ENCODE peak calls at places on chromosome 16, in four cellular contexts. One of them, this sample, is unnamed. For H3K36me3, the result is how much of the 10 kb centered on the place peaks cover.

GRCh38 chr16:22638393-22639206 is 127.9 kb downstream of the NPIPB5 start:
- DNase-seq in keratinocyte: peak
- DNase-seq in GM23338: no peak
- DNase-seq in endothelial cell of umbilical vein: no peak
- DNase-seq in this sample: peak

GRCh38 chr16:66849021-66849420 is 4.8 kb downstream of the CA7 start:
- DNase-seq in GM23338: no peak
- DNase-seq in keratinocyte: no peak
- DNase-seq in endothelial cell of umbilical vein: no peak
- DNase-seq in this sample: no peak

GRCh38 chr16:76574651-76575050 is 297.4 kb downstream of the CNTNAP4 start:
- DNase-seq in endothelial cell of umbilical vein: no peak
- DNase-seq in GM23338: no peak
- DNase-seq in keratinocyte: no peak
- DNase-seq in this sample: no peak

GRCh38 chr16:78416400-78416799 is 316.9 kb downstream of the WWOX start:
- DNase-seq in keratinocyte: no peak
- DNase-seq in endothelial cell of umbilical vein: no peak
- DNase-seq in GM23338: no peak
- DNase-seq in this sample: no peak

GRCh38 chr16:65069090-65069489 is 52.8 kb downstream of the CDH11 start:
- DNase-seq in GM23338: no peak
- DNase-seq in endothelial cell of umbilical vein: peak
- DNase-seq in keratinocyte: no peak
- DNase-seq in this sample: no peak

GRCh38 chr16:268141-269053 is 7.3 kb downstream of the RGS11 start:
- DNase-seq in GM23338: no peak
- DNase-seq in endothelial cell of umbilical vein: no peak
- DNase-seq in keratinocyte: no peak
- DNase-seq in this sample: no peak

GRCh38 chr16:81469710-81470481 is 25.3 kb downstream of the CMIP start:
- DNase-seq in GM23338: no peak
- DNase-seq in keratinocyte: no peak
- DNase-seq in endothelial cell of umbilical vein: no peak
- DNase-seq in this sample: no peak

GRCh38 chr16:4972938-4973587 is 14.9 kb downstream of the SEC14L5 start:
- DNase-seq in keratinocyte: no peak
- DNase-seq in endothelial cell of umbilical vein: no peak
- DNase-seq in GM23338: no peak
- DNase-seq in this sample: no peak

GRCh38 chr16:62548095-62548494 is 511.9 kb upstream of the CDH8 start:
- DNase-seq in GM23338: peak
- DNase-seq in endothelial cell of umbilical vein: no peak
- DNase-seq in keratinocyte: no peak
- DNase-seq in this sample: no peak

GRCh38 chr16:11035096-11035495 is 90.7 kb downstream of the CLEC16A start:
- DNase-seq in endothelial cell of umbilical vein: no peak
- DNase-seq in keratinocyte: no peak
- DNase-seq in GM23338: no peak
- DNase-seq in this sample: no peak

GRCh38 chr16:27242868-27243590 is 25.5 kb downstream of the NSMCE1 start:
- DNase-seq in endothelial cell of umbilical vein: peak
- DNase-seq in GM23338: peak
- DNase-seq in keratinocyte: no peak
- DNase-seq in this sample: peak

GRCh38 chr16:84024854-84025253 is 17.7 kb downstream of the SLC38A8 start:
- DNase-seq in keratinocyte: no peak
- DNase-seq in endothelial cell of umbilical vein: peak
- DNase-seq in GM23338: no peak
- DNase-seq in this sample: no peak

GRCh38 chr16:77594057-77594456 is 128.3 kb upstream of the NUDT7 start:
- DNase-seq in endothelial cell of umbilical vein: peak
- DNase-seq in GM23338: no peak
- DNase-seq in keratinocyte: no peak
- DNase-seq in this sample: no peak

GRCh38 chr16:74984194-74984669 is 691 bp downstream of the WDR59 start:
- DNase-seq in GM23338: no peak
- DNase-seq in keratinocyte: no peak
- DNase-seq in endothelial cell of umbilical vein: peak
- DNase-seq in this sample: no peak

GRCh38 chr16:59339871-59340270 is 605.8 kb upstream of the GOT2 start:
- DNase-seq in GM23338: peak
- DNase-seq in endothelial cell of umbilical vein: no peak
- DNase-seq in keratinocyte: no peak
- DNase-seq in this sample: no peak

GRCh38 chr16:84761448-84762368 is 58.1 kb upstream of the CRISPLD2 start:
- DNase-seq in endothelial cell of umbilical vein: no peak
- DNase-seq in GM23338: no peak
- DNase-seq in keratinocyte: no peak
- DNase-seq in this sample: no peak

GRCh38 chr16:13307255-13307654 is 405.9 kb downstream of the SHISA9 start:
- DNase-seq in keratinocyte: peak
- DNase-seq in GM23338: no peak
- DNase-seq in endothelial cell of umbilical vein: no peak
- DNase-seq in this sample: peak

GRCh38 chr16:3187798-3188674 is at the start of gene OR1F1:
- DNase-seq in keratinocyte: no peak
- DNase-seq in endothelial cell of umbilical vein: no peak
- DNase-seq in GM23338: peak
- DNase-seq in this sample: peak

GRCh38 chr16:75868636-75869389 is 142.5 kb upstream of the CPHXL start:
- DNase-seq in endothelial cell of umbilical vein: no peak
- DNase-seq in GM23338: no peak
- DNase-seq in keratinocyte: no peak
- DNase-seq in this sample: no peak

GRCh38 chr16:65312795-65313194 is 190.9 kb upstream of the CDH11 start:
- DNase-seq in GM23338: no peak
- DNase-seq in keratinocyte: no peak
- DNase-seq in endothelial cell of umbilical vein: no peak
- DNase-seq in this sample: no peak

GRCh38 chr16:87334611-87335305 is 17.6 kb upstream of the C16orf95 start:
- DNase-seq in endothelial cell of umbilical vein: no peak
- DNase-seq in GM23338: no peak
- DNase-seq in keratinocyte: no peak
- DNase-seq in this sample: no peak

GRCh38 chr16:23948949-23949392 is 113.2 kb downstream of the PRKCB start:
- DNase-seq in keratinocyte: no peak
- DNase-seq in GM23338: no peak
- DNase-seq in endothelial cell of umbilical vein: no peak
- DNase-seq in this sample: no peak

GRCh38 chr16:57536306-57537193 is at the start of gene CCDC102A:
- DNase-seq in endothelial cell of umbilical vein: peak
- DNase-seq in keratinocyte: no peak
- DNase-seq in GM23338: peak
- DNase-seq in this sample: no peak

GRCh38 chr16:78297066-78297666 is 197.7 kb downstream of the WWOX start:
- DNase-seq in GM23338: no peak
- DNase-seq in endothelial cell of umbilical vein: no peak
- DNase-seq in keratinocyte: no peak
- DNase-seq in this sample: no peak

GRCh38 chr16:25198021-25198420 is 18.7 kb upstream of the AQP8 start:
- DNase-seq in GM23338: no peak
- DNase-seq in keratinocyte: peak
- DNase-seq in endothelial cell of umbilical vein: no peak
- DNase-seq in this sample: no peak

GRCh38 chr16:65490296-65490695 is 368.4 kb upstream of the CDH11 start:
- DNase-seq in endothelial cell of umbilical vein: no peak
- DNase-seq in GM23338: no peak
- DNase-seq in keratinocyte: no peak
- DNase-seq in this sample: no peak

GRCh38 chr16:85963746-85964370 is 64.9 kb downstream of the IRF8 start:
- DNase-seq in keratinocyte: no peak
- DNase-seq in endothelial cell of umbilical vein: no peak
- DNase-seq in GM23338: no peak
- DNase-seq in this sample: no peak

GRCh38 chr16:58399718-58400633 is 7.7 kb downstream of the GINS3 start:
- DNase-seq in endothelial cell of umbilical vein: no peak
- DNase-seq in GM23338: no peak
- DNase-seq in keratinocyte: no peak
- DNase-seq in this sample: no peak

GRCh38 chr16:11735801-11736200 is 6.9 kb downstream of the TXNDC11 start:
- DNase-seq in keratinocyte: no peak
- DNase-seq in GM23338: no peak
- DNase-seq in endothelial cell of umbilical vein: no peak
- DNase-seq in this sample: no peak

GRCh38 chr16:57642368-57643135 is 14.1 kb downstream of the ADGRG1 start:
- DNase-seq in GM23338: no peak
- DNase-seq in keratinocyte: no peak
- DNase-seq in endothelial cell of umbilical vein: no peak
- DNase-seq in this sample: peak

GRCh38 chr16:4511441-4512082 is 27.0 kb downstream of the CDIP1 start:
- DNase-seq in keratinocyte: no peak
- DNase-seq in GM23338: peak
- DNase-seq in endothelial cell of umbilical vein: peak
- DNase-seq in this sample: peak

GRCh38 chr16:9311303-9311954 is 220.0 kb downstream of the HAPSTR1 start:
- DNase-seq in keratinocyte: no peak
- DNase-seq in endothelial cell of umbilical vein: no peak
- DNase-seq in GM23338: peak
- DNase-seq in this sample: no peak

GRCh38 chr16:16014329-16015224 is 65.2 kb downstream of the ABCC1 start:
- DNase-seq in endothelial cell of umbilical vein: peak
- DNase-seq in GM23338: no peak
- DNase-seq in keratinocyte: no peak
- DNase-seq in this sample: peak

GRCh38 chr16:72099377-72099818 is 5.8 kb downstream of the DHX38 start:
- DNase-seq in GM23338: peak
- DNase-seq in endothelial cell of umbilical vein: peak
- DNase-seq in keratinocyte: no peak
- DNase-seq in this sample: peak

GRCh38 chr16:86231321-86231995 is 278.9 kb upstream of the FOXF1 start:
- DNase-seq in endothelial cell of umbilical vein: no peak
- DNase-seq in GM23338: no peak
- DNase-seq in keratinocyte: no peak
- DNase-seq in this sample: no peak

GRCh38 chr16:60346256-60346655 is 1612.1 kb upstream of the GOT2 start:
- DNase-seq in GM23338: no peak
- DNase-seq in endothelial cell of umbilical vein: no peak
- DNase-seq in keratinocyte: no peak
- DNase-seq in this sample: no peak

GRCh38 chr16:65068151-65068740 is 53.6 kb downstream of the CDH11 start:
- DNase-seq in endothelial cell of umbilical vein: no peak
- DNase-seq in keratinocyte: no peak
- DNase-seq in GM23338: peak
- DNase-seq in this sample: no peak

GRCh38 chr16:48295493-48296281 is 48.3 kb upstream of the ABCC11 start:
- DNase-seq in endothelial cell of umbilical vein: no peak
- DNase-seq in GM23338: no peak
- DNase-seq in keratinocyte: no peak
- DNase-seq in this sample: no peak

DNA sequence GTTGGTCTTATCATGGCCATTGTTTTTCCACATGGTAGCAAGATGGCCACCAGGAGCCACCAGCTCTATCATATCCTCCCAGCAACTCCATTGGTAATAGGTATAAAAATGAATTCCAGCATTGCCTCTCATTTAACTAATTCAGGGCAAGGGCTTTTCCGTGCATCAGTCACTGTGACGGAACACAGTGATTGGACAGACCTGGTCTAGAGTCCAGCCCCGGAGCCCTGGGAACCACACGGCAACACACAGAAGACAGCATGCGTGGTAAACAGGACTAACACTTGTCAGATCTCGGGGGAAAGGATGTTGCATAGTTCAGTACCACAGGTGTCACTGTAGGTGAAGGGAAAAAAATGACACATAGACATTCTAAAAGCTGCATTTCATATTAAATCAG is 638.0 kb upstream of the RBFOX1 start:
- DNase-seq in keratinocyte: no peak
- DNase-seq in GM23338: no peak
- DNase-seq in endothelial cell of umbilical vein: no peak
- DNase-seq in this sample: no peak
- H3K4me3 ChIP-seq in keratinocyte: no peak
- H3K4me3 ChIP-seq in GM23338: no peak
- H3K4me3 ChIP-seq in endothelial cell of umbilical vein: no peak
- H3K4me3 ChIP-seq in this sample: no peak

GRCh38 chr16:51388516-51388951 is 237.5 kb upstream of the SALL1 start:
- DNase-seq in GM23338: no peak
- DNase-seq in keratinocyte: no peak
- DNase-seq in endothelial cell of umbilical vein: no peak
- DNase-seq in this sample: no peak
- H3K4me2 ChIP-seq in GM23338: no peak
- H3K4me2 ChIP-seq in keratinocyte: no peak
- H3K4me2 ChIP-seq in endothelial cell of umbilical vein: no peak
- H3K4me2 ChIP-seq in this sample: no peak

DNA sequence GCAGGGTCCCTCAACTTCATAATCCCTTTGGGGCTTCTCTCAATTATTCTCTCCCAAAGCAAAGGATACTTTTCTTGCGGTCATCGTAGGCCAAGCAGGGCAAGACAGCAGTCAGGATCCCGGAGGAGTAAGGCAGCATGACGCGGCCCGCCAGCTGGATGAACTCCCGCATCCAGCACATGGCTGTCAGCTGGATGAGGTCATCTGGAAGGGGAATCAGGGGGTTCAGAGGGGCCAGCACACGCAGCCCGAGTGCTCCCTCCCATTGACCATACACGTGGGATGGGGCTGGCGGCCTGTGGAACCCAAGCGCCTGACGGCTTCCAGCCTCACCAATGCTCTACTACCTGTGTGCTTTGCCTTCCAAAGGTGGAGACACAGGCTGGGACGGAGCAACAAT is 19.2 kb downstream of the VAC14 start:
- DNase-seq in endothelial cell of umbilical vein: no peak
- DNase-seq in keratinocyte: no peak
- DNase-seq in GM23338: no peak
- DNase-seq in this sample: no peak
- H3K36me3 ChIP-seq in endothelial cell of umbilical vein: under half
- H3K36me3 ChIP-seq in keratinocyte: under half
- H3K36me3 ChIP-seq in GM23338: under half
- H3K36me3 ChIP-seq in this sample: under half

DNA sequence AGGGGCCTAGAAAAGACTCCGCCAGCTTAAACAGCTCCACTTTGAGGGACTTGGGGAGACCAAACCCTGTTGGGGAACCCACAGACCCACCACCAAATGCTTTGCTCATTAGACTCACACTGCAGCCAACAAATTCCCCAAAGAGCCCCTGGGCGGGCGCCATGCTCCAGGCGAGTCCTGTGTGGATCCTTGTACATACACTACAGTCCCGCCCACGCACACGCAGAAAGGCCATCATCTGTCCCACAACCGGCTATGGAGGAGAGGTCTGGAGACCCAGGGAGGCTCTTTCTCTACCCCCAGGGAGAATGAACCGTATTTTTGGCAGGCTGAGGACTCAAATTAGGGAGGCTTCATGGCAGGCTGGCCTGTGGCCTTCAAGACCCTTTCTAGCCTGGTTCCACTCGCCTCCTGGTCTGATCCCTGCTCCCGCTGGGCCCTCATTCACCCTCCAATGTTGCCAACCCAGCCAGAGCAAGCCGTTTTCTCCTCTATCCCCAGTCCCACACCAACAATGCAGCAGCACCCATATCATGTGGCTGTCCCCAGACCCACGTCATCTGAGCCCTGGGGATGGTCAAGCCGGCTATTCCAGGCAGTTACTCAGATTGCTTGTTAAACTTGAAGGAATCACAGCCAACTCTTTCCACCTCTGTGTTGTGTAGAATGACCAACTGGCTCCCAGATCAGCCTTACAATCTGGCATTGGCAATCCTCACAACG is 27.2 kb downstream of the ZNF423 start:
- DNase-seq in GM23338: no peak
- DNase-seq in endothelial cell of umbilical vein: no peak
- DNase-seq in keratinocyte: no peak
- DNase-seq in this sample: no peak
- H3K4me3 ChIP-seq in GM23338: no peak
- H3K4me3 ChIP-seq in endothelial cell of umbilical vein: no peak
- H3K4me3 ChIP-seq in keratinocyte: no peak
- H3K4me3 ChIP-seq in this sample: no peak

This sample was measured in PC-9.